ENCODE peak calls at places on chromosomes 13 and 19, in four cellular contexts. A is GM23248; I is AG10803; S is stimulated activated CD4-positive, alpha-beta T cell treated with anti-CD3 and anti-CD28 coated beads, TNF-alpha, amount 100 ng/mL, for 4 hours. Q is an unnamed sample.

GRCh38 chr13:77896977-77897376 is 21.7 kb downstream of the EDNRB start:
- DNase-seq in A (peak), I (peak), S (no peak), Q (no peak)

GRCh38 chr13:29418026-29418425 is 177.5 kb downstream of the SLC7A1 start:
- DNase-seq in A (no peak), I (no peak), S (no peak), Q (no peak)

GRCh38 chr19:3458229-3458555 is 22.1 kb downstream of the SMIM24 start:
- DNase-seq in A (peak), I (no peak), S (no peak), Q (no peak)

GRCh38 chr13:112113851-112114250 is 46.9 kb downstream of the SOX1 start:
- DNase-seq in A (no peak), I (no peak), S (no peak), Q (no peak)

GRCh38 chr13:95267662-95268369 is 33.4 kb downstream of the ABCC4 start:
- DNase-seq in A (peak), I (peak), S (no peak), Q (no peak)

GRCh38 chr19:35555301-35556005 is 8.0 kb downstream of the ATP4A start:
- DNase-seq in A (peak), I (peak), S (no peak), Q (no peak)

GRCh38 chr13:36344886-36345437 is 1.2 kb downstream of the SPART start:
- DNase-seq in A (no peak), I (no peak), S (no peak), Q (peak)

GRCh38 chr13:102846261-102847015 is 606 bp downstream of the ERCC5 start:
- DNase-seq in A (peak), I (peak), S (no peak), Q (peak)

GRCh38 chr13:20585371-20585770 is 18.4 kb downstream of the IFT88 start:
- DNase-seq in A (no peak), I (no peak), S (no peak), Q (no peak)

GRCh38 chr13:35475131-35475959 is 1.1 kb downstream of the MAB21L1 start:
- DNase-seq in A (peak), I (peak), S (no peak), Q (no peak)

GRCh38 chr13:113874177-113874576 is 10.3 kb upstream of the GAS6 start:
- DNase-seq in A (no peak), I (no peak), S (no peak), Q (no peak)

Q was measured in stimulated activated naive CD4-positive, alpha-beta T cell treated with Interleukin-2 at 50 U/mL for 16 hours.